ENCODE peak calls at places on chromosomes 16 and 17, in five cellular contexts. One of them, this sample, is unnamed.

GRCh38 chr17:42034059-42034458 is 14.2 kb downstream of the NKIRAS2 start:
- DNase-seq in lower leg skin: no peak
- DNase-seq in HFFc6: no peak
- DNase-seq in T-helper 2 cell: no peak
- DNase-seq in endothelial cell: no peak
- DNase-seq in this sample: no peak

GRCh38 chr16:19704321-19705130 is 13.5 kb downstream of the KNOP1 start:
- DNase-seq in lower leg skin: no peak
- DNase-seq in T-helper 2 cell: no peak
- DNase-seq in HFFc6: peak
- DNase-seq in endothelial cell: no peak
- DNase-seq in this sample: no peak

GRCh38 chr17:75551276-75551675 is 25.8 kb downstream of the LLGL2 start:
- DNase-seq in HFFc6: no peak
- DNase-seq in T-helper 2 cell: no peak
- DNase-seq in endothelial cell: no peak
- DNase-seq in lower leg skin: no peak
- DNase-seq in this sample: no peak

GRCh38 chr17:49108318-49108717 is 24.3 kb upstream of the B4GALNT2 start:
- DNase-seq in HFFc6: peak
- DNase-seq in T-helper 2 cell: no peak
- DNase-seq in lower leg skin: no peak
- DNase-seq in endothelial cell: no peak
- DNase-seq in this sample: no peak

GRCh38 chr16:23223368-23223767 is 40.8 kb downstream of the SCNN1G start:
- DNase-seq in HFFc6: no peak
- DNase-seq in endothelial cell: no peak
- DNase-seq in lower leg skin: no peak
- DNase-seq in T-helper 2 cell: no peak
- DNase-seq in this sample: no peak

GRCh38 chr17:17191346-17191792 is 14.8 kb downstream of the PLD6 start:
- DNase-seq in HFFc6: peak
- DNase-seq in endothelial cell: no peak
- DNase-seq in lower leg skin: no peak
- DNase-seq in T-helper 2 cell: no peak
- DNase-seq in this sample: no peak

GRCh38 chr16:69495821-69496220 is 69.9 kb upstream of the NFAT5 start:
- DNase-seq in T-helper 2 cell: no peak
- DNase-seq in endothelial cell: no peak
- DNase-seq in lower leg skin: no peak
- DNase-seq in HFFc6: no peak
- DNase-seq in this sample: no peak

GRCh38 chr16:71600822-71601221 is 23.9 kb upstream of the TAT start:
- DNase-seq in HFFc6: no peak
- DNase-seq in endothelial cell: no peak
- DNase-seq in lower leg skin: no peak
- DNase-seq in T-helper 2 cell: no peak
- DNase-seq in this sample: no peak